ENCODE peak calls at places on chromosomes 16 and 17, in six cellular contexts. One of them, this sample, is unnamed.

GRCh38 chr17:43031666-43032065 is 6.6 kb downstream of the RND2 start:
- DNase-seq in Ammon's horn: no peak
- DNase-seq in HEK293T: no peak
- DNase-seq in KG1: no peak
- DNase-seq in NCI-H1436: no peak
- DNase-seq in activated CD8-positive, alpha-beta memory T cell treated with anti-CD3 and anti-CD28 coated beads for 48 hours: no peak
- DNase-seq in this sample: no peak

GRCh38 chr17:82435103-82435502 is 15.4 kb downstream of the CYBC1 start:
- DNase-seq in Ammon's horn: no peak
- DNase-seq in HEK293T: no peak
- DNase-seq in KG1: no peak
- DNase-seq in NCI-H1436: no peak
- DNase-seq in activated CD8-positive, alpha-beta memory T cell treated with anti-CD3 and anti-CD28 coated beads for 48 hours: no peak
- DNase-seq in this sample: no peak

GRCh38 chr17:67679721-67680120 is 38.0 kb upstream of the NOL11 start:
- DNase-seq in Ammon's horn: no peak
- DNase-seq in HEK293T: no peak
- DNase-seq in KG1: no peak
- DNase-seq in NCI-H1436: no peak
- DNase-seq in activated CD8-positive, alpha-beta memory T cell treated with anti-CD3 and anti-CD28 coated beads for 48 hours: no peak
- DNase-seq in this sample: no peak

GRCh38 chr17:58918072-58918471 is 162.4 kb downstream of the PPM1E start:
- DNase-seq in Ammon's horn: no peak
- DNase-seq in HEK293T: peak
- DNase-seq in KG1: no peak
- DNase-seq in NCI-H1436: no peak
- DNase-seq in activated CD8-positive, alpha-beta memory T cell treated with anti-CD3 and anti-CD28 coated beads for 48 hours: no peak
- DNase-seq in this sample: no peak

GRCh38 chr17:7383742-7384488 is 3.0 kb downstream of the TNK1 start:
- DNase-seq in Ammon's horn: peak
- DNase-seq in HEK293T: no peak
- DNase-seq in KG1: no peak
- DNase-seq in NCI-H1436: no peak
- DNase-seq in activated CD8-positive, alpha-beta memory T cell treated with anti-CD3 and anti-CD28 coated beads for 48 hours: peak
- DNase-seq in this sample: no peak

GRCh38 chr16:735982-736453 is 4.8 kb downstream of the CIAO3 start:
- DNase-seq in Ammon's horn: no peak
- DNase-seq in HEK293T: no peak
- DNase-seq in KG1: no peak
- DNase-seq in NCI-H1436: no peak
- DNase-seq in activated CD8-positive, alpha-beta memory T cell treated with anti-CD3 and anti-CD28 coated beads for 48 hours: no peak
- DNase-seq in this sample: no peak

GRCh38 chr16:50244140-50244503 is 22.2 kb upstream of the ADCY7 start:
- DNase-seq in Ammon's horn: no peak
- DNase-seq in HEK293T: no peak
- DNase-seq in KG1: no peak
- DNase-seq in NCI-H1436: no peak
- DNase-seq in activated CD8-positive, alpha-beta memory T cell treated with anti-CD3 and anti-CD28 coated beads for 48 hours: no peak
- DNase-seq in this sample: no peak

GRCh38 chr17:1422907-1423306 is 22.9 kb upstream of the YWHAE start:
- DNase-seq in Ammon's horn: peak
- DNase-seq in HEK293T: no peak
- DNase-seq in KG1: no peak
- DNase-seq in NCI-H1436: no peak
- DNase-seq in activated CD8-positive, alpha-beta memory T cell treated with anti-CD3 and anti-CD28 coated beads for 48 hours: no peak
- DNase-seq in this sample: peak

GRCh38 chr16:81469710-81470481 is 25.3 kb downstream of the CMIP start:
- DNase-seq in Ammon's horn: peak
- DNase-seq in HEK293T: no peak
- DNase-seq in KG1: peak
- DNase-seq in NCI-H1436: no peak
- DNase-seq in activated CD8-positive, alpha-beta memory T cell treated with anti-CD3 and anti-CD28 coated beads for 48 hours: no peak
- DNase-seq in this sample: no peak

GRCh38 chr17:45388604-45389325 is 43.9 kb downstream of the ARHGAP27 start:
- DNase-seq in Ammon's horn: no peak
- DNase-seq in HEK293T: no peak
- DNase-seq in KG1: no peak
- DNase-seq in NCI-H1436: no peak
- DNase-seq in activated CD8-positive, alpha-beta memory T cell treated with anti-CD3 and anti-CD28 coated beads for 48 hours: no peak
- DNase-seq in this sample: no peak

GRCh38 chr16:57191056-57191536 is 5.0 kb downstream of the RSPRY1 start:
- DNase-seq in Ammon's horn: no peak
- DNase-seq in HEK293T: no peak
- DNase-seq in KG1: no peak
- DNase-seq in NCI-H1436: no peak
- DNase-seq in activated CD8-positive, alpha-beta memory T cell treated with anti-CD3 and anti-CD28 coated beads for 48 hours: no peak
- DNase-seq in this sample: no peak

GRCh38 chr16:31301708-31302400 is 42.1 kb downstream of the ITGAM start:
- DNase-seq in Ammon's horn: peak
- DNase-seq in HEK293T: no peak
- DNase-seq in KG1: peak
- DNase-seq in NCI-H1436: no peak
- DNase-seq in activated CD8-positive, alpha-beta memory T cell treated with anti-CD3 and anti-CD28 coated beads for 48 hours: no peak
- DNase-seq in this sample: peak

GRCh38 chr17:63578769-63579111 is 22.0 kb upstream of the TACO1 start:
- DNase-seq in Ammon's horn: no peak
- DNase-seq in HEK293T: no peak
- DNase-seq in KG1: no peak
- DNase-seq in NCI-H1436: no peak
- DNase-seq in activated CD8-positive, alpha-beta memory T cell treated with anti-CD3 and anti-CD28 coated beads for 48 hours: no peak
- DNase-seq in this sample: no peak

GRCh38 chr16:51290886-51291285 is 139.8 kb upstream of the SALL1 start:
- DNase-seq in Ammon's horn: no peak
- DNase-seq in HEK293T: no peak
- DNase-seq in KG1: no peak
- DNase-seq in NCI-H1436: no peak
- DNase-seq in activated CD8-positive, alpha-beta memory T cell treated with anti-CD3 and anti-CD28 coated beads for 48 hours: no peak
- DNase-seq in this sample: no peak

GRCh38 chr17:28686296-28686695 is 24.3 kb downstream of the SUPT6H start:
- DNase-seq in Ammon's horn: no peak
- DNase-seq in HEK293T: no peak
- DNase-seq in KG1: no peak
- DNase-seq in NCI-H1436: no peak
- DNase-seq in activated CD8-positive, alpha-beta memory T cell treated with anti-CD3 and anti-CD28 coated beads for 48 hours: no peak
- DNase-seq in this sample: no peak

GRCh38 chr17:64573214-64573613 is 66.4 kb downstream of the CEP95 start:
- DNase-seq in Ammon's horn: no peak
- DNase-seq in HEK293T: no peak
- DNase-seq in KG1: no peak
- DNase-seq in NCI-H1436: no peak
- DNase-seq in activated CD8-positive, alpha-beta memory T cell treated with anti-CD3 and anti-CD28 coated beads for 48 hours: no peak
- DNase-seq in this sample: no peak

GRCh38 chr17:76562734-76563148 is 22.9 kb downstream of the PRCD start:
- DNase-seq in Ammon's horn: no peak
- DNase-seq in HEK293T: no peak
- DNase-seq in KG1: no peak
- DNase-seq in NCI-H1436: no peak
- DNase-seq in activated CD8-positive, alpha-beta memory T cell treated with anti-CD3 and anti-CD28 coated beads for 48 hours: no peak
- DNase-seq in this sample: no peak